ENCODE peak calls at places on chromosomes 5 and 9, in eight cellular contexts. One of them, this sample, is unnamed.
A peak's percentile ranks its signal among the peaks of the same experiment; 100 is the strongest.

GRCh38 chr5:173928871-173929574 is 40.9 kb downstream of the CPEB4 start:
- DNase-seq in astrocyte of the spinal cord: no peak
- DNase-seq in Caco-2: no peak
- DNase-seq in osteoblast: no peak
- DNase-seq in OCI-LY7: no peak
- DNase-seq in BJ: no peak
- DNase-seq in epithelial cell of esophagus: peak; percentile 40
- DNase-seq in testis: no peak
- DNase-seq in this sample: no peak

GRCh38 chr9:34227445-34227844 is 48.6 kb downstream of the UBAP1 start:
- DNase-seq in astrocyte of the spinal cord: peak; percentile 40
- DNase-seq in Caco-2: no peak
- DNase-seq in osteoblast: peak; percentile 88
- DNase-seq in OCI-LY7: no peak
- DNase-seq in BJ: no peak
- DNase-seq in epithelial cell of esophagus: no peak
- DNase-seq in testis: no peak
- DNase-seq in this sample: no peak

GRCh38 chr5:168471785-168472184 is 14.5 kb upstream of the RARS1 start:
- DNase-seq in astrocyte of the spinal cord: peak; percentile 28
- DNase-seq in Caco-2: no peak
- DNase-seq in osteoblast: peak; percentile 35
- DNase-seq in OCI-LY7: no peak
- DNase-seq in BJ: no peak
- DNase-seq in epithelial cell of esophagus: no peak
- DNase-seq in testis: no peak
- DNase-seq in this sample: no peak

GRCh38 chr9:112489876-112490661 is 3.4 kb downstream of the KIAA1958 start:
- DNase-seq in astrocyte of the spinal cord: no peak
- DNase-seq in Caco-2: no peak
- DNase-seq in osteoblast: no peak
- DNase-seq in OCI-LY7: no peak
- DNase-seq in BJ: no peak
- DNase-seq in epithelial cell of esophagus: no peak
- DNase-seq in testis: no peak
- DNase-seq in this sample: no peak

GRCh38 chr5:2176581-2176980 is 293.9 kb upstream of the IRX4 start:
- DNase-seq in astrocyte of the spinal cord: no peak
- DNase-seq in Caco-2: no peak
- DNase-seq in osteoblast: no peak
- DNase-seq in OCI-LY7: no peak
- DNase-seq in BJ: no peak
- DNase-seq in epithelial cell of esophagus: no peak
- DNase-seq in testis: no peak
- DNase-seq in this sample: no peak

GRCh38 chr9:131335356-131335755 is 45.8 kb downstream of the PLPP7 start:
- DNase-seq in astrocyte of the spinal cord: no peak
- DNase-seq in Caco-2: peak; percentile 23
- DNase-seq in osteoblast: no peak
- DNase-seq in OCI-LY7: no peak
- DNase-seq in BJ: no peak
- DNase-seq in epithelial cell of esophagus: no peak
- DNase-seq in testis: peak; percentile 80
- DNase-seq in this sample: no peak

GRCh38 chr5:864492-865167 is 13.8 kb upstream of the ZDHHC11 start:
- DNase-seq in astrocyte of the spinal cord: no peak
- DNase-seq in Caco-2: peak; percentile 23
- DNase-seq in osteoblast: no peak
- DNase-seq in OCI-LY7: no peak
- DNase-seq in BJ: no peak
- DNase-seq in epithelial cell of esophagus: no peak
- DNase-seq in testis: peak; percentile 55
- DNase-seq in this sample: no peak

GRCh38 chr5:101977729-101978345 is 318.2 kb downstream of the SLCO4C1 start:
- DNase-seq in astrocyte of the spinal cord: peak; percentile 63
- DNase-seq in Caco-2: no peak
- DNase-seq in osteoblast: peak; percentile 83
- DNase-seq in OCI-LY7: peak; percentile 50
- DNase-seq in BJ: no peak
- DNase-seq in epithelial cell of esophagus: peak; percentile 54
- DNase-seq in testis: no peak
- DNase-seq in this sample: no peak

GRCh38 chr5:15943487-15943886 is 236.1 kb downstream of the MARCHF11 start:
- DNase-seq in astrocyte of the spinal cord: peak; percentile 28
- DNase-seq in Caco-2: no peak
- DNase-seq in osteoblast: no peak
- DNase-seq in OCI-LY7: no peak
- DNase-seq in BJ: no peak
- DNase-seq in epithelial cell of esophagus: no peak
- DNase-seq in testis: no peak
- DNase-seq in this sample: no peak

GRCh38 chr9:79611091-79611614 is 39.4 kb downstream of the TLE4 start:
- DNase-seq in astrocyte of the spinal cord: peak; percentile 96
- DNase-seq in Caco-2: no peak
- DNase-seq in osteoblast: peak; percentile 67
- DNase-seq in OCI-LY7: peak; percentile 18
- DNase-seq in BJ: peak; percentile 98
- DNase-seq in epithelial cell of esophagus: no peak
- DNase-seq in testis: no peak
- DNase-seq in this sample: no peak

GRCh38 chr5:28807230-28807629 is 1768.8 kb upstream of the CDH9 start:
- DNase-seq in astrocyte of the spinal cord: peak; percentile 15
- DNase-seq in Caco-2: no peak
- DNase-seq in osteoblast: peak; percentile 67
- DNase-seq in OCI-LY7: no peak
- DNase-seq in BJ: no peak
- DNase-seq in epithelial cell of esophagus: peak; percentile 56
- DNase-seq in testis: no peak
- DNase-seq in this sample: no peak

GRCh38 chr9:70315389-70315788 is 56.6 kb downstream of the SMC5 start:
- DNase-seq in astrocyte of the spinal cord: peak; percentile 23
- DNase-seq in Caco-2: no peak
- DNase-seq in osteoblast: no peak
- DNase-seq in OCI-LY7: no peak
- DNase-seq in BJ: no peak
- DNase-seq in epithelial cell of esophagus: peak; percentile 39
- DNase-seq in testis: no peak
- DNase-seq in this sample: no peak

GRCh38 chr5:10860645-10861455 is 99.8 kb upstream of the DAP start:
- DNase-seq in astrocyte of the spinal cord: peak; percentile 53
- DNase-seq in Caco-2: no peak
- DNase-seq in osteoblast: peak; percentile 80
- DNase-seq in OCI-LY7: no peak
- DNase-seq in BJ: peak; percentile 57
- DNase-seq in epithelial cell of esophagus: no peak
- DNase-seq in testis: no peak
- DNase-seq in this sample: peak; percentile 18

GRCh38 chr5:160837749-160838593 is 14.0 kb downstream of the ATP10B start:
- DNase-seq in astrocyte of the spinal cord: no peak
- DNase-seq in Caco-2: no peak
- DNase-seq in osteoblast: no peak
- DNase-seq in OCI-LY7: no peak
- DNase-seq in BJ: no peak
- DNase-seq in epithelial cell of esophagus: peak; percentile 93
- DNase-seq in testis: no peak
- DNase-seq in this sample: no peak

GRCh38 chr5:125835293-125836172 is 587.7 kb upstream of the GRAMD2B start:
- DNase-seq in astrocyte of the spinal cord: peak; percentile 64
- DNase-seq in Caco-2: peak; percentile 43
- DNase-seq in osteoblast: peak; percentile 29
- DNase-seq in OCI-LY7: peak; percentile 44
- DNase-seq in BJ: no peak
- DNase-seq in epithelial cell of esophagus: peak; percentile 21
- DNase-seq in testis: peak; percentile 74
- DNase-seq in this sample: no peak

GRCh38 chr5:127562252-127562651 is 44.8 kb downstream of the PRRC1 start:
- DNase-seq in astrocyte of the spinal cord: no peak
- DNase-seq in Caco-2: peak; percentile 44
- DNase-seq in osteoblast: no peak
- DNase-seq in OCI-LY7: peak; percentile 9
- DNase-seq in BJ: no peak
- DNase-seq in epithelial cell of esophagus: no peak
- DNase-seq in testis: peak; percentile 25
- DNase-seq in this sample: no peak

GRCh38 chr9:115884846-115885245 is 268.7 kb upstream of the PAPPA start:
- DNase-seq in astrocyte of the spinal cord: peak; percentile 2
- DNase-seq in Caco-2: no peak
- DNase-seq in osteoblast: no peak
- DNase-seq in OCI-LY7: no peak
- DNase-seq in BJ: no peak
- DNase-seq in epithelial cell of esophagus: no peak
- DNase-seq in testis: no peak
- DNase-seq in this sample: no peak

GRCh38 chr9:95242613-95243012 is 74.9 kb downstream of the FANCC start:
- DNase-seq in astrocyte of the spinal cord: no peak
- DNase-seq in Caco-2: no peak
- DNase-seq in osteoblast: no peak
- DNase-seq in OCI-LY7: no peak
- DNase-seq in BJ: no peak
- DNase-seq in epithelial cell of esophagus: no peak
- DNase-seq in testis: no peak
- DNase-seq in this sample: no peak

GRCh38 chr5:123554601-123555000 is 42.6 kb downstream of the CSNK1G3 start:
- DNase-seq in astrocyte of the spinal cord: no peak
- DNase-seq in Caco-2: no peak
- DNase-seq in osteoblast: no peak
- DNase-seq in OCI-LY7: no peak
- DNase-seq in BJ: no peak
- DNase-seq in epithelial cell of esophagus: no peak
- DNase-seq in testis: no peak
- DNase-seq in this sample: no peak

GRCh38 chr5:146369691-146370090 is 31.1 kb downstream of the POU4F3 start:
- DNase-seq in astrocyte of the spinal cord: peak; percentile 66
- DNase-seq in Caco-2: no peak
- DNase-seq in osteoblast: no peak
- DNase-seq in OCI-LY7: no peak
- DNase-seq in BJ: no peak
- DNase-seq in epithelial cell of esophagus: peak; percentile 20
- DNase-seq in testis: no peak
- DNase-seq in this sample: no peak

GRCh38 chr9:115943591-115944165 is 209.9 kb upstream of the PAPPA start:
- DNase-seq in astrocyte of the spinal cord: peak; percentile 14
- DNase-seq in Caco-2: no peak
- DNase-seq in osteoblast: no peak
- DNase-seq in OCI-LY7: no peak
- DNase-seq in BJ: no peak
- DNase-seq in epithelial cell of esophagus: no peak
- DNase-seq in testis: no peak
- DNase-seq in this sample: no peak

GRCh38 chr9:2837915-2838314 is 6.0 kb downstream of the PUM3 start:
- DNase-seq in astrocyte of the spinal cord: no peak
- DNase-seq in Caco-2: no peak
- DNase-seq in osteoblast: no peak
- DNase-seq in OCI-LY7: no peak
- DNase-seq in BJ: no peak
- DNase-seq in epithelial cell of esophagus: peak; percentile 13
- DNase-seq in testis: no peak
- DNase-seq in this sample: no peak

GRCh38 chr5:181130832-181131496 is at the start of gene OR2V1:
- DNase-seq in astrocyte of the spinal cord: no peak
- DNase-seq in Caco-2: no peak
- DNase-seq in osteoblast: no peak
- DNase-seq in OCI-LY7: no peak
- DNase-seq in BJ: no peak
- DNase-seq in epithelial cell of esophagus: no peak
- DNase-seq in testis: no peak
- DNase-seq in this sample: no peak

DNA sequence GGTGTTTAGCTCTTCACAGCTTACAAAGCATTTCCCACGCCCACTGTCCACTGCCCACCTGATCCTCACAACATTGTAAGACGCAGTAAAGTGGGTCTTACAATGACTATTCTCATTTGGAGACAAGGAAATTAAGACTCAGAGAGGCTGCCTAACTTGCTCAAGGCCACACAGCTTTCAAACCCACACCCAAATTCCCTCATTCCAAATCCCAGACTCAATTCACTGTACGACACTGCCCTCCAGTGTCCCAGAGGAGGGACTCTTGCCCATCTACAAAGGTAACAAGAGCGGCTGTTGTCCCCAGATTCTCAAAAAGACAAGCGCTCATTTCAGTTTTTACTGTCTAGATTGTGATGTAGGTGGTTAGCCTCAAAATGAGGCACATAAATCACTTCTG is 184.6 kb downstream of the ACTL7B start:
- DNase-seq in astrocyte of the spinal cord: no peak
- DNase-seq in Caco-2: peak; percentile 38
- DNase-seq in osteoblast: no peak
- DNase-seq in OCI-LY7: no peak
- DNase-seq in BJ: peak; percentile 25
- DNase-seq in epithelial cell of esophagus: peak; percentile 85
- DNase-seq in testis: no peak
- DNase-seq in this sample: no peak
- TF ChIP-seq CTCF in astrocyte of the spinal cord: peak; percentile 36
- TF ChIP-seq CTCF in Caco-2: peak; percentile 27
- TF ChIP-seq CTCF in osteoblast: peak; percentile 68
- TF ChIP-seq CTCF in OCI-LY7: no peak
- TF ChIP-seq CTCF in BJ: peak; percentile 69
- TF ChIP-seq CTCF in epithelial cell of esophagus: peak; percentile 83
- TF ChIP-seq CTCF in testis: no peak
- TF ChIP-seq CTCF in this sample: peak; percentile 43

DNA sequence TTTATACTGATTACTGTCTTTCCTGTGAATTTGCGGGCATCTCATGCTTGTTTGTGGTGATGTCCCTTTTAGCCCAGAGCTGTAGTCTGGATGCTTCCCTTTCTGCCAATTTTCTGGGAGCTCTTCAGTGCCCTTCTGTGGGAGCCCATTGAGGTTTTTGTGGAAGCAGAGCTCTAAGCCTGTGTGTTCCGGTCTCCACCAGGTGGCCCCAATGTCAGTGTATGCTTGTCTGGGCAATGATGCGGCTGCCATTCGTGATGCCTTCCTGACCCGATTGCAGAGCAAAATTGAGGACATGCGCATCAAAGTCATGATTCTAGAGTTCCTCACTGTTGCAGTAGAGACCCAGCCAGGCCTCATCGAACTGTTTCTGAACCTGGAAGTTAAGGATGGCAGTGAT is 35.1 kb downstream of the SH3GLB2 start:
- DNase-seq in astrocyte of the spinal cord: no peak
- DNase-seq in Caco-2: no peak
- DNase-seq in osteoblast: no peak
- DNase-seq in OCI-LY7: peak; percentile 16
- DNase-seq in BJ: no peak
- DNase-seq in epithelial cell of esophagus: peak; percentile 41
- DNase-seq in testis: peak; percentile 73
- DNase-seq in this sample: no peak
- TF ChIP-seq CTCF in astrocyte of the spinal cord: peak; percentile 39
- TF ChIP-seq CTCF in Caco-2: peak; percentile 43
- TF ChIP-seq CTCF in osteoblast: peak; percentile 44
- TF ChIP-seq CTCF in OCI-LY7: peak; percentile 57
- TF ChIP-seq CTCF in BJ: peak; percentile 48
- TF ChIP-seq CTCF in epithelial cell of esophagus: peak; percentile 49
- TF ChIP-seq CTCF in testis: peak; percentile 16
- TF ChIP-seq CTCF in this sample: peak; percentile 18

GRCh38 chr5:139966856-139967255 is 76.2 kb downstream of the NRG2 start:
- DNase-seq in astrocyte of the spinal cord: no peak
- DNase-seq in Caco-2: no peak
- DNase-seq in osteoblast: no peak
- DNase-seq in OCI-LY7: no peak
- DNase-seq in BJ: no peak
- DNase-seq in epithelial cell of esophagus: no peak
- DNase-seq in testis: peak; percentile 2
- DNase-seq in this sample: no peak
- TF ChIP-seq CTCF in astrocyte of the spinal cord: no peak
- TF ChIP-seq CTCF in Caco-2: no peak
- TF ChIP-seq CTCF in osteoblast: no peak
- TF ChIP-seq CTCF in OCI-LY7: no peak
- TF ChIP-seq CTCF in BJ: no peak
- TF ChIP-seq CTCF in epithelial cell of esophagus: no peak
- TF ChIP-seq CTCF in testis: no peak
- TF ChIP-seq CTCF in this sample: no peak

GRCh38 chr9:9920425-9920824 is 692.4 kb downstream of the PTPRD start:
- DNase-seq in astrocyte of the spinal cord: no peak
- DNase-seq in Caco-2: no peak
- DNase-seq in osteoblast: no peak
- DNase-seq in OCI-LY7: peak; percentile 5
- DNase-seq in BJ: no peak
- DNase-seq in epithelial cell of esophagus: no peak
- DNase-seq in testis: no peak
- DNase-seq in this sample: no peak
- TF ChIP-seq CTCF in astrocyte of the spinal cord: peak; percentile 36
- TF ChIP-seq CTCF in Caco-2: no peak
- TF ChIP-seq CTCF in osteoblast: no peak
- TF ChIP-seq CTCF in OCI-LY7: peak; percentile 67
- TF ChIP-seq CTCF in BJ: no peak
- TF ChIP-seq CTCF in epithelial cell of esophagus: peak; percentile 12
- TF ChIP-seq CTCF in testis: no peak
- TF ChIP-seq CTCF in this sample: no peak